ENCODE peak calls at places on chromosomes 11 and 22, in four cellular contexts. F is K562, U is HepG2, P is HCT116. J is an unnamed sample.

GRCh38 chr22:28670153-28670552 is 9.5 kb downstream of the TTC28 start:
- DNase-seq in P (no peak), F (no peak), U (no peak), J (no peak)

GRCh38 chr11:93623179-93623578 is 38.3 kb upstream of the CEP295 start:
- DNase-seq in F (no peak), P (no peak), U (no peak), J (no peak)

GRCh38 chr22:44109417-44109816 is 71.3 kb upstream of the PARVG start:
- DNase-seq in P (no peak), U (no peak), F (no peak), J (peak)

GRCh38 chr11:12441081-12441801 is 63.9 kb downstream of the PARVA start:
- DNase-seq in P (no peak), F (no peak), U (no peak), J (no peak)

GRCh38 chr22:31212783-31213626 is 907 bp downstream of the LIMK2 start:
- DNase-seq in U (no peak), P (no peak), F (no peak), J (peak)

GRCh38 chr11:115617767-115618166 is 113.6 kb upstream of the CADM1 start:
- DNase-seq in F (no peak), U (no peak), P (no peak), J (no peak)

GRCh38 chr11:122820158-122820557 is 18.1 kb upstream of the CRTAM start:
- DNase-seq in U (no peak), P (no peak), F (no peak), J (no peak)

GRCh38 chr11:9193316-9193715 is 71.8 kb downstream of the DENND5A start:
- DNase-seq in F (no peak), P (no peak), U (no peak), J (no peak)

GRCh38 chr11:19938051-19938856 is 222.0 kb downstream of the DBX1 start:
- DNase-seq in U (peak), F (peak), P (peak), J (peak)

DNA sequence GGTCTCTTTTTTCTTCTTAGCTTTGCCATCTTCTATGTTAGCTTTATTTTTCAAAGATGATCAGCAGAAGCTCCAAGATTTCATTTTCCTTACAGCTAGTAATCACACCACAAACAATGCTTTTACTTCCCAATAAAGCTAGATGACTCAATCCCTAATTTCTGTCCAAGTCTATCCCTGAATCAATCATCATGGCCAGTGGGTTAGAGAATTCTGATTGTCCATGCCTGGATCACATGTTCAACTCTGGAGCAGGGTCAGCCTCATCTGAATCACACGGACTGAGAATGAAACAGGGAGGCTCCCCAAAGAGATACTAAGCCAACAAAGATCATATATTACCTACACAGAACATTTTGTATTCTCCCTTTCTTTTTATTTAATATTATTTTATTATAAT is 79.6 kb downstream of the BBOX1 start:
- DNase-seq in U (no peak), F (no peak), P (no peak), J (no peak)
- TF ChIP-seq ZBTB33 in U (no peak), F (no peak), P (no peak), J (no peak)

GRCh38 chr11:120566176-120566575 is 54.6 kb downstream of the GRIK4 start:
- DNase-seq in U (no peak), P (peak), F (no peak), J (no peak)

GRCh38 chr11:120562806-120563425 is 51.4 kb downstream of the GRIK4 start:
- DNase-seq in U (no peak), P (no peak), F (no peak), J (no peak)

GRCh38 chr11:120564573-120565301 is 53.2 kb downstream of the GRIK4 start:
- DNase-seq in U (no peak), F (peak), P (no peak), J (peak)

GRCh38 chr11:120565436-120566155 is 54.0 kb downstream of the GRIK4 start:
- DNase-seq in U (no peak), P (no peak), F (no peak), J (no peak)

DNA sequence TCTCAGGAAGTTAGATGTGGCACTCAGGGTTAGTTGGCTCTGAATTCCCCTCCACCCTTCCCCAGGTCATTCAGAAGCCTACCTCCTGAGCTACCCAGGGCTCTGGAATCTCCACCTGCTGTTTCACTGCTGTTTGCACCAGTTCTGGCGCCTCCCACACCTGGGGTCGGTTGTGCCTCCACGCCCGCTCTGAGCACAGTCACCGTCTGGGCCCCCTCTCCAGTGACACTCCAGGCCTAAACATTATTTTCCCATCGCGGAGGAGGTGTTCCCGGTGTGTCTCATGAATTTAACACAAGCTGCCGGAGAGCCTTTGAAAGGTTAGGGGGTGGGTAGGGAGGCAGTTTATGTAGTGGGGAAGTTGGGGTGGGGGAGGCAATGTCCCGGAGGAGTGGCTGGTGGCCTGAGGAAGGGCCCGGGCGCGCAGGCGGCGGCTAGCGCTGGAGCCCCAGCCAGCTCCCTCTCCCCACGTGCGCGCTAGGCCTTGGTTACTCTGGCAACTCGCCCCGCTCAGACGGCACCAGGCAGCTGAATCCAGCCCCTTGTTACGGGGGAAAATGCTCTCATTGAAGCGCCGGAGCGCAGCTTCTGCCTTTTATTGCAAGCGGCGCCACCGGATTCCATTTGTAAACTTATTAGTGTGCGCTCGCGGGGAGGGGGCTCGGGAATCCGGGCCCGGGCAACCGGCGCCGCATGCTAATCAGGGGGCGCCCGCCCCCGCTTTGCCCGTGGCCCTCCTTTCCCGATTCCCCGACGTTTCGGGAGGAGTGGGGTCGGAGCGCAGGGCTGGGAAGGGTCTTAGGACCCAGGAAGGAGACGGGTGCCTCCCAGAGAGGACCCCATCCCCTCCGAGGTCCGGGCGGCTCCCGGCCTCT is 52.4 kb downstream of the GRIK4 start:
- DNase-seq in P (no peak), F (no peak), U (no peak), J (no peak)
- TF ChIP-seq ELF1 in P (no peak), F (no peak), U (no peak), J (no peak)

GRCh38 chr22:46233231-46233630 is 16.9 kb downstream of the CDPF1 start:
- DNase-seq in U (no peak), P (no peak), F (no peak), J (no peak)

GRCh38 chr22:46230262-46230901 is 19.7 kb downstream of the CDPF1 start:
- DNase-seq in P (no peak), U (no peak), F (no peak), J (no peak)

GRCh38 chr22:46225631-46226030 is 24.5 kb downstream of the CDPF1 start:
- DNase-seq in F (no peak), P (no peak), U (no peak), J (no peak)

GRCh38 chr22:46226577-46226976 is 23.5 kb downstream of the CDPF1 start:
- DNase-seq in P (no peak), F (no peak), U (no peak), J (no peak)

GRCh38 chr22:46229701-46230100 is 20.4 kb downstream of the CDPF1 start:
- DNase-seq in F (no peak), P (no peak), U (no peak), J (peak)
- TF ChIP-seq ZBTB33 in F (no peak), P (no peak), U (no peak), J (no peak)

DNA sequence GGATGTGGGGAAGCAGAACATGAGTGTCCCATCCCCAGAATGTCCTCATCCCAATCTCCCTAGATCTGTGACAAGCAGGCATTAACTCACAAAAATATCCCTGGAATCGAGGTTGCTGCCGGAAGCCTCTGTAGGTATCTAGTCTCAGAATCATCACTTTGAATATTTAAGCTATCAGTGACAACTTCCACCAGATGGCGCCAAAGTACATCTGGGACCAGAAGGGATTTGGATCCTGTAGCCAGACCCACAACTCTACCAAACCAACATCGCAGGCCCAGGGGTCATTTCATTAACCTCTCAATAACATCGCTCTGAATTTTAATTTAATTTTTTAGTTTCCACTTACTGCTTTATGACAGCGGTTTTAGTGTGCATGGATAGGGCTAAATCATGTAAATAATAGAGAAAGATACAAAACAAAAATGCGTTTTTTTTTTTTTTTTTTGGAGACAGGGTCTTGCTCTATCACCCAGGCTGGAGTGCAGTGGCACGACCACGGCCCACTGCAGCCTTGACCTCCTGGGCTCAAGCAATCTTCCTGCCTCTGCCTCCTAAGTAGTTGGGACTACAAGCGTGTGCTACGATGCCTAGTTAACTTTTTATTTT is 1.1 kb upstream of the EXT2 start:
- DNase-seq in U (peak), P (peak), F (peak), J (peak)
- TF ChIP-seq ELF1 in U (no peak), P (no peak), F (no peak), J (no peak)

GRCh38 chr22:17902960-17903359 is 121.4 kb downstream of the MICAL3 start:
- DNase-seq in F (no peak), P (no peak), U (no peak), J (no peak)

GRCh38 chr22:17905445-17905844 is 118.9 kb downstream of the MICAL3 start:
- DNase-seq in F (no peak), U (no peak), P (no peak), J (no peak)

GRCh38 chr22:17907731-17908051 is 116.7 kb downstream of the MICAL3 start:
- DNase-seq in U (no peak), F (no peak), P (no peak), J (no peak)

GRCh38 chr22:17906978-17907730 is 117.2 kb downstream of the MICAL3 start:
- DNase-seq in F (no peak), P (no peak), U (no peak), J (no peak)

DNA sequence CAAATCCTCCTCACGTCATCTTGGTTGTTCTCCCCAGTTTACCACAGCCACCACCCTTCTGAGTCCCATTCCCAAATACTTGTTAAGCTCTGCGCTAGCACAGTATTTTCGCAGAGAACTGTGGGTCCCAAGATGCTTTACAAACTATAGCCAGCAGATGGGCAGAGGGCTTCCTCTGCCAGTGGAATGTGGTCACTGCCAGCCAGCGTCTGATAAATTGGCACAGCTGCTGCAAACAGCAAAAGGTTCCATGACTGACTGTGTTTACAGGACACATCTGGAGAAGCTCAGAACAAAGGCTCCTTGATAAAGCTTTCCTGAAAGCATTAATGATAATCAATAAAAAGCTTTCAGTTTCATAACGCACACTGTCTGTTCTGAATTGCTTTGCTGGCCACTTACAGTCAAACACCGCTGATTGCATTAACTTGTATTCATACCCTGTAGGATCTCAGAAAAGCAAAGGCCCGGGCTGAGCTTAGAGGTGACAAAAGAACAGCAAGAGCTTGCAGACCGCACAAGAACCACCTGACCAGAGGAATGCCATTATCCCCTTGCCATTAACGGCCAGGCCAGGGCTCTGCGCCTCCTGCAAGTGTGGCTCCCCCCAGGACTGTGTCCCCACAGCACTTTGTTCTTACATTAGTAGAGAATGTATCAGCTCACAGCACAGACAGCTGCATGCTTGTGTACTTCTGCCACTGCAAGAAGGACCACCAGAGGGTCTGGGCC is 120.6 kb downstream of the MICAL3 start:
- DNase-seq in P (no peak), U (no peak), F (no peak), J (peak)
- TF ChIP-seq ZBTB33 in P (no peak), U (no peak), F (no peak), J (no peak)

GRCh38 chr11:61332266-61332822 is 561 bp downstream of the DDB1 start:
- DNase-seq in P (no peak), F (peak), U (peak), J (peak)
- TF ChIP-seq ELF1 in P (no peak), F (no peak), U (no peak), J (no peak)

GRCh38 chr11:128525411-128526243 is 61.7 kb downstream of the ETS1 start:
- DNase-seq in U (no peak), P (no peak), F (no peak), J (no peak)
- TF ChIP-seq ZBTB33 in U (no peak), P (no peak), F (no peak), J (no peak)

DNA sequence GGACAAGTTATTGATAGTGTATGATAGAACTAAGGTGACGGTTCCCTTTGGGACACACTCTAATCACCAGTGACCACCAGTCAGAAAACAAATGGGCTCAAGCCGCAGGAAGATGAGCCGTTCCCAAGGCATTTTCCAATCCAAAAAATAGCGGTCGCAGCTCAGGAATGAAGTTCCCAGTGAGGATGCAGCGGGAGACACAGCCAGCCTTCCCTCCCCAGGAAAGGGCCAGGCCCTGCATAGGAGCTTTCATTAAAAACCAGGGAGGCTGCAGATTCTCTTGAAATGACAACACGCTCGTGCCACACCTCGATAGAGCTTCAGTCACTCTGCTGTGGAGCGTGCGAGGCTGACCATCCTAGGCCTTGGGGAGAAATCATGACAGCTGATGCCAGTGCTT is 65.8 kb upstream of the WNT7B start:
- DNase-seq in F (no peak), U (no peak), P (no peak), J (no peak)
- TF ChIP-seq ELF1 in F (no peak), U (no peak), P (no peak), J (no peak)

DNA sequence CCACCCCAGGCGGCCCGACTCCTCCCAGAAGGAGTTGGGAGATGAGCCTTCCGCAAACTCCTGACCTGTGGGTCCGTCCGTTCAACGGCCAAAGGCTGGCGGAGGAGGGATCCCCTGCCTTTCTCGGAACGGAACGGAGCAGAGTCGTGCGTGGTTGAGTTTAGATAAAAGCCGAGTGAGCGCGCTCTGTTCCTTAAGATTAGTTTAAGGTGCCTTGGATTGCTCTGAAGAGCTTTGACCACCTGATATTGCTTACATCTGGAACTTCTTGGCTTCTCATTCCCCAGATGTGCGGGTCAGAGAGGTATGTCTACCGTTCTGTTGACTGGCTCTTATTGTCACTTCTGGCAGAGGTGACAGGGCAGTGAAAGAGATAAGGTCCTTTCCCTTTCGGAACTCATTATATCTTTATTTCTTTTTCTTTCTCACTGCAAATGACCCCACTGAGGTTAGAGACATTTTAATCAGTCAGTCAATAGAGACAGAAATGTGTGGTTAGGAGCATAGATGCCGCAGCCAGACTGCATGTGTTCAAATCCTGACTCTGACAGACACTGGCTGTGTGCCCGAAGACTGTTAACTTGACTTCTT is at the start of gene TRIM6:
- DNase-seq in P (no peak), F (peak), U (no peak), J (no peak)
- TF ChIP-seq ZBTB33 in P (no peak), F (peak), U (no peak), J (no peak)